ENCODE peak calls at places on chromosome 4, in ten cellular contexts. O, A, S, T, I, W, J, F, L and N are unnamed samples.

GRCh38 chr4:113837397-113837796 is 75.9 kb upstream of the CAMK2D start:
- DNase-seq in O (peak; percentile 88), A (no peak), S (peak; percentile 7), T (no peak), I (no peak), W (no peak), J (no peak), F (peak; percentile 88), L (peak; percentile 94), N (no peak)

GRCh38 chr4:31193516-31193915 is 473.3 kb downstream of the PCDH7 start:
- DNase-seq in O (no peak), A (no peak), S (no peak), T (no peak), I (no peak), W (no peak), J (no peak), F (no peak), L (no peak), N (no peak)

GRCh38 chr4:139977838-139978604 is 176.0 kb downstream of the MAML3 start:
- DNase-seq in O (no peak), A (no peak), S (no peak), T (no peak), I (no peak), W (no peak), J (no peak), F (no peak), L (no peak), N (no peak)

GRCh38 chr4:133802741-133803140 is 398.8 kb downstream of the PABPC4L start:
- DNase-seq in O (peak; percentile 7), A (no peak), S (no peak), T (no peak), I (no peak), W (no peak), J (no peak), F (peak; percentile 50), L (peak; percentile 75), N (no peak)

GRCh38 chr4:2186133-2186864 is 55.6 kb downstream of the HAUS3 start:
- DNase-seq in O (peak; percentile 29), A (no peak), S (peak; percentile 66), T (no peak), I (peak; percentile 57), W (no peak), J (no peak), F (peak; percentile 63), L (peak; percentile 22), N (no peak)

GRCh38 chr4:2617955-2618354 is 81.5 kb downstream of the FAM193A start:
- DNase-seq in O (peak; percentile 19), A (no peak), S (no peak), T (no peak), I (no peak), W (no peak), J (no peak), F (no peak), L (peak; percentile 45), N (no peak)

GRCh38 chr4:116070283-116070682 is 956.9 kb upstream of the NDST4 start:
- DNase-seq in O (peak; percentile 6), A (no peak), S (no peak), T (no peak), I (no peak), W (no peak), J (no peak), F (no peak), L (no peak), N (no peak)

GRCh38 chr4:13881880-13882279 is 254.4 kb upstream of the BOD1L1 start:
- DNase-seq in O (no peak), A (no peak), S (no peak), T (no peak), I (no peak), W (no peak), J (no peak), F (peak; percentile 40), L (no peak), N (no peak)

GRCh38 chr4:126038492-126039236 is 723.9 kb downstream of the FAT4 start:
- DNase-seq in O (peak; percentile 47), A (no peak), S (no peak), T (no peak), I (no peak), W (no peak), J (no peak), F (no peak), L (no peak), N (no peak)

GRCh38 chr4:161817822-161818412 is 345.9 kb downstream of the FSTL5 start:
- DNase-seq in O (no peak), A (no peak), S (no peak), T (no peak), I (no peak), W (no peak), J (no peak), F (no peak), L (no peak), N (no peak)

GRCh38 chr4:54683616-54684346 is 26.0 kb downstream of the KIT start:
- DNase-seq in O (peak; percentile 14), A (no peak), S (no peak), T (peak; percentile 37), I (peak; percentile 46), W (no peak), J (no peak), F (peak; percentile 32), L (no peak), N (no peak)

GRCh38 chr4:123248260-123248659 is 148.3 kb upstream of the SPRY1 start:
- DNase-seq in O (peak; percentile 16), A (no peak), S (no peak), T (no peak), I (no peak), W (no peak), J (no peak), F (peak; percentile 62), L (peak; percentile 58), N (no peak)

GRCh38 chr4:176042195-176042594 is 23.4 kb upstream of the WDR17 start:
- DNase-seq in O (no peak), A (no peak), S (no peak), T (no peak), I (no peak), W (no peak), J (no peak), F (no peak), L (no peak), N (no peak)

GRCh38 chr4:80235451-80235850 is 31.0 kb upstream of the FGF5 start:
- DNase-seq in O (no peak), A (no peak), S (no peak), T (no peak), I (no peak), W (no peak), J (no peak), F (no peak), L (peak; percentile 82), N (no peak)

GRCh38 chr4:140252144-140252741 is 98.3 kb upstream of the MAML3 start:
- DNase-seq in O (no peak), A (peak; percentile 65), S (peak; percentile 47), T (no peak), I (peak; percentile 31), W (no peak), J (no peak), F (peak; percentile 27), L (no peak), N (no peak)

GRCh38 chr4:93897559-93897958 is 69.0 kb downstream of the ATOH1 start:
- DNase-seq in O (peak; percentile 1), A (no peak), S (peak; percentile 8), T (no peak), I (no peak), W (no peak), J (no peak), F (peak; percentile 1), L (no peak), N (no peak)

GRCh38 chr4:176735300-176735699 is 57.4 kb downstream of the VEGFC start:
- DNase-seq in O (peak; percentile 38), A (no peak), S (no peak), T (no peak), I (no peak), W (no peak), J (no peak), F (peak; percentile 30), L (peak; percentile 88), N (no peak)

GRCh38 chr4:34891892-34892291 is 1352.4 kb downstream of the ARAP2 start:
- DNase-seq in O (no peak), A (no peak), S (no peak), T (no peak), I (no peak), W (no peak), J (no peak), F (no peak), L (no peak), N (no peak)

DNA sequence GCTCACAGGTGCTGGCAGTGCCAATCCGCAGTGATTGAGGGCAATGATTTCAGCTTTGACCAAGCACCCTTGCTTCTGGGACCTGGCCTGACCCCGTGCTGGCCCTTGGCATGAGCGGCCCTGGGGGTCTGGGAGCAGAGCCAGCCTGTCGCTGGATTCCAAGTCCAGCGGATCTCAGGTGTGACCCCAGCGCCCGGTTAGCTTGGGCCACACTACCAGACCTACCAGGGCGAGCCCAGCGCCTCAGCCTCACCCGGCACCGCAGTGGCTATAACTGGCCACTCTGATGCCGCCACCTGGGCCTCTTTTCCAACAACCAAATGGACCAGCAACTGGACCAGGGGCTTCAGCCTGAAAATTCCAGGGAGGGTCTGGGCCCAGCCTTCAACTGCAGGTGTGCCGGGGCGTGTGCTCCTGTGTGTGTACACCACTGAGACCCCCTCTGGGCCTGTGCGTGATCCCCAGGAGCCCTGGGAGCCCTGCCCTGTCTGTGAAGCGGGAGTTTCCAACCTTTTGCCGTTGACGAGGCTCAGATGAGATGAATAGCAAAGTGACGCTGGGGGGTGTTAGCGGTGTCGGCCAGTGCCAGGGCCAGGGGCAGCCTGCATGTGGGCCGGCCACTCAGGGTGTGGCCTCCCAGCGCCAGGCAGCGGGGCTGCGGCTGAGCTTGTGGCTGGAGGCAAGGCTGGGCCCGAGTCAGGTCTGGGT is 658 bp downstream of the SH3TC1 start:
- DNase-seq in O (no peak), A (no peak), S (peak; percentile 50), T (no peak), I (peak; percentile 55), W (no peak), J (no peak), F (no peak), L (no peak), N (no peak)
- H3K4me1 ChIP-seq in O (peaks cover 57% of the 10 kb centered on the region), A (peaks cover 8% of the 10 kb centered on the region), S (peaks cover 55% of the 10 kb centered on the region), T (peaks cover 47% of the 10 kb centered on the region), I (peaks cover 53% of the 10 kb centered on the region), W (peaks cover 18% of the 10 kb centered on the region), J (peaks cover 5% of the 10 kb centered on the region), F (peaks cover 3% of the 10 kb centered on the region), L (peaks cover 14% of the 10 kb centered on the region), N (peaks cover 21% of the 10 kb centered on the region)

GRCh38 chr4:78610546-78611214 is 59.1 kb downstream of the ANXA3 start:
- DNase-seq in O (peak; percentile 38), A (no peak), S (no peak), T (no peak), I (no peak), W (no peak), J (no peak), F (peak; percentile 66), L (peak; percentile 41), N (no peak)
- H3K4me1 ChIP-seq in O (no peaks in the 10 kb centered on the region), A (no peaks in the 10 kb centered on the region), S (peaks cover 9% of the 10 kb centered on the region), T (peaks cover 21% of the 10 kb centered on the region), I (no peaks in the 10 kb centered on the region), W (no peaks in the 10 kb centered on the region), J (no peaks in the 10 kb centered on the region), F (no peaks in the 10 kb centered on the region), L (no peaks in the 10 kb centered on the region), N (peaks cover 16% of the 10 kb centered on the region)

GRCh38 chr4:41510179-41510578 is 27.8 kb upstream of the LIMCH1 start:
- DNase-seq in O (no peak), A (no peak), S (no peak), T (no peak), I (no peak), W (no peak), J (no peak), F (no peak), L (no peak), N (no peak)
- H3K4me1 ChIP-seq in O (peaks cover 2% of the 10 kb centered on the region), A (no peaks in the 10 kb centered on the region), S (peaks cover 8% of the 10 kb centered on the region), T (no peaks in the 10 kb centered on the region), I (no peaks in the 10 kb centered on the region), W (peaks cover 28% of the 10 kb centered on the region), J (peaks cover under 1% of the 10 kb centered on the region), F (no peaks in the 10 kb centered on the region), L (peaks cover 2% of the 10 kb centered on the region), N (no peaks in the 10 kb centered on the region)

GRCh38 chr4:88458091-88458740 is 1.3 kb downstream of the HERC5 start:
- DNase-seq in O (no peak), A (no peak), S (no peak), T (no peak), I (no peak), W (no peak), J (no peak), F (no peak), L (no peak), N (no peak)
- H3K4me1 ChIP-seq in O (peaks cover 13% of the 10 kb centered on the region), A (no peaks in the 10 kb centered on the region), S (no peaks in the 10 kb centered on the region), T (peaks cover 13% of the 10 kb centered on the region), I (no peaks in the 10 kb centered on the region), W (peaks cover 12% of the 10 kb centered on the region), J (no peaks in the 10 kb centered on the region), F (no peaks in the 10 kb centered on the region), L (no peaks in the 10 kb centered on the region), N (peaks cover 18% of the 10 kb centered on the region)